ENCODE peak calls at places on chromosome 13, in nine cellular contexts. R is stimulated activated CD4-positive, alpha-beta T cell treated with anti-CD3 and anti-CD28 coated beads, TNF-alpha, amount 100 ng/mL, for 48 hours; Z is AG09319; F is AG04450; I is HuH-7; V is SHP77 treated with DMSO at 0.1 percent for 48 hours; Y is NCI-H1417; Q is T-helper 9 cell; G is CD4-positive, alpha-beta T cell. X is an unnamed sample.

GRCh38 chr13:48654511-48654910 is 782 bp downstream of the CYSLTR2 start:
- DNase-seq in R (no peak), Z (no peak), F (no peak), I (no peak), V (no peak), Y (no peak), Q (no peak), G (no peak), X (no peak)

GRCh38 chr13:50130686-50131051 is 115.4 kb downstream of the KCNRG start:
- DNase-seq in R (no peak), Z (no peak), F (no peak), I (no peak), V (no peak), Y (no peak), Q (peak), G (no peak), X (no peak)

GRCh38 chr13:49347650-49348385 is 96.0 kb downstream of the CAB39L start:
- DNase-seq in R (no peak), Z (no peak), F (no peak), I (no peak), V (no peak), Y (no peak), Q (no peak), G (no peak), X (no peak)

GRCh38 chr13:107866007-107866665 is 349.2 kb downstream of the LIG4 start:
- DNase-seq in R (no peak), Z (no peak), F (no peak), I (no peak), V (peak), Y (peak), Q (no peak), G (no peak), X (peak)

GRCh38 chr13:41458187-41458938 is 1.0 kb downstream of the RGCC start:
- DNase-seq in R (no peak), Z (no peak), F (no peak), I (peak), V (no peak), Y (peak), Q (peak), G (peak), X (peak)

GRCh38 chr13:31982540-31982939 is 49.0 kb upstream of the FRY start:
- DNase-seq in R (no peak), Z (peak), F (peak), I (no peak), V (peak), Y (peak), Q (no peak), G (no peak), X (peak)

GRCh38 chr13:32824671-32825070 is 191.6 kb upstream of the KL start:
- DNase-seq in R (no peak), Z (no peak), F (peak), I (no peak), V (no peak), Y (no peak), Q (no peak), G (no peak), X (no peak)

GRCh38 chr13:106532111-106532929 is 3.1 kb downstream of the EFNB2 start:
- DNase-seq in R (no peak), Z (no peak), F (no peak), I (no peak), V (no peak), Y (no peak), Q (no peak), G (no peak), X (no peak)

GRCh38 chr13:38538412-38538811 is 148.5 kb upstream of the FREM2 start:
- DNase-seq in R (no peak), Z (no peak), F (no peak), I (no peak), V (no peak), Y (peak), Q (no peak), G (no peak), X (peak)

GRCh38 chr13:105220063-105220462 is 1315.4 kb downstream of the EFNB2 start:
- DNase-seq in R (no peak), Z (no peak), F (no peak), I (no peak), V (no peak), Y (no peak), Q (no peak), G (no peak), X (no peak)

GRCh38 chr13:97273341-97273831 is 51.3 kb downstream of the MBNL2 start:
- DNase-seq in R (no peak), Z (no peak), F (no peak), I (no peak), V (no peak), Y (no peak), Q (no peak), G (no peak), X (peak)

GRCh38 chr13:92510416-92510815 is 716.2 kb upstream of the GPC6 start:
- DNase-seq in R (no peak), Z (no peak), F (peak), I (no peak), V (no peak), Y (no peak), Q (no peak), G (no peak), X (no peak)

X was measured in NCI-H1105 treated with DMSO at 0.1 percent for 48 hours.